ENCODE peak calls at places on chromosomes 2 and 18, in seven cellular contexts. D, P, Z, Q, H, R and X are unnamed samples.
A peak's percentile ranks its signal among the peaks of the same experiment; 100 is the strongest.

GRCh38 chr2:101036562-101036961 is 34.5 kb downstream of the RPL31 start:
- DNase-seq in D (no peak), P (peak; percentile 47), Z (no peak), Q (no peak), H (peak; percentile 39), R (no peak), X (no peak)

GRCh38 chr2:145503511-145503910 is 983.6 kb upstream of the ZEB2 start:
- DNase-seq in D (no peak), P (no peak), Z (no peak), Q (no peak), H (no peak), R (no peak), X (no peak)

GRCh38 chr18:75268206-75268605 is 57.6 kb downstream of the TSHZ1 start:
- DNase-seq in D (no peak), P (no peak), Z (no peak), Q (no peak), H (no peak), R (no peak), X (no peak)

GRCh38 chr2:32832821-32833220 is 113.9 kb upstream of the LTBP1 start:
- DNase-seq in D (peak; percentile 70), P (peak; percentile 55), Z (no peak), Q (no peak), H (no peak), R (peak; percentile 49), X (no peak)

GRCh38 chr2:201680743-201681142 is 17.7 kb downstream of the MPP4 start:
- DNase-seq in D (peak; percentile 56), P (peak; percentile 85), Z (no peak), Q (peak; percentile 55), H (peak; percentile 72), R (no peak), X (no peak)

GRCh38 chr2:49687873-49688272 is 533.6 kb upstream of the FSHR start:
- DNase-seq in D (no peak), P (peak; percentile 15), Z (no peak), Q (no peak), H (no peak), R (no peak), X (no peak)

GRCh38 chr2:86383844-86384243 is 46.4 kb upstream of the REEP1 start:
- DNase-seq in D (no peak), P (no peak), Z (no peak), Q (no peak), H (peak; percentile 78), R (peak; percentile 51), X (no peak)

GRCh38 chr2:27977623-27978312 is 87.2 kb downstream of the BABAM2 start:
- DNase-seq in D (no peak), P (no peak), Z (no peak), Q (no peak), H (peak; percentile 43), R (peak; percentile 67), X (no peak)

GRCh38 chr2:178723786-178724346 is 83.4 kb downstream of the TTN start:
- DNase-seq in D (peak; percentile 35), P (no peak), Z (no peak), Q (no peak), H (no peak), R (no peak), X (no peak)

GRCh38 chr2:29309090-29310054 is 194.2 kb downstream of the CLIP4 start:
- DNase-seq in D (peak; percentile 55), P (peak; percentile 88), Z (no peak), Q (no peak), H (peak; percentile 87), R (no peak), X (no peak)

GRCh38 chr18:12749136-12749535 is 46.3 kb downstream of the PSMG2 start:
- DNase-seq in D (no peak), P (no peak), Z (no peak), Q (no peak), H (peak; percentile 35), R (no peak), X (no peak)

GRCh38 chr2:189581354-189582139 is 961 bp upstream of the SLC40A1 start:
- DNase-seq in D (peak; percentile 93), P (peak; percentile 82), Z (no peak), Q (peak; percentile 50), H (peak; percentile 56), R (no peak), X (no peak)

GRCh38 chr2:190947711-190948251 is 66.2 kb downstream of the STAT1 start:
- DNase-seq in D (peak; percentile 60), P (peak; percentile 28), Z (no peak), Q (no peak), H (no peak), R (no peak), X (no peak)

GRCh38 chr2:188721784-188722183 is 252.4 kb upstream of the COL3A1 start:
- DNase-seq in D (no peak), P (no peak), Z (no peak), Q (no peak), H (no peak), R (no peak), X (no peak)

GRCh38 chr2:143581989-143582719 is 452.9 kb downstream of the ARHGAP15 start:
- DNase-seq in D (no peak), P (no peak), Z (no peak), Q (no peak), H (no peak), R (no peak), X (no peak)

GRCh38 chr2:37648316-37649011 is 23.0 kb downstream of the CDC42EP3 start:
- DNase-seq in D (no peak), P (no peak), Z (peak; percentile 52), Q (no peak), H (peak; percentile 80), R (no peak), X (no peak)
- TF ChIP-seq CTCF in D (no peak), P (no peak), Z (no peak), Q (no peak), H (no peak), R (no peak), X (no peak)

GRCh38 chr2:212402316-212402715 is 136.3 kb downstream of the ERBB4 start:
- DNase-seq in D (no peak), P (no peak), Z (no peak), Q (no peak), H (no peak), R (no peak), X (no peak)
- TF ChIP-seq CTCF in D (no peak), P (no peak), Z (no peak), Q (no peak), H (no peak), R (no peak), X (no peak)

GRCh38 chr2:52416340-52416739 is 1351.3 kb upstream of the CHAC2 start:
- DNase-seq in D (no peak), P (peak; percentile 49), Z (no peak), Q (no peak), H (no peak), R (no peak), X (no peak)
- TF ChIP-seq CTCF in D (peak; percentile 41), P (peak; percentile 60), Z (no peak), Q (no peak), H (peak; percentile 22), R (no peak), X (no peak)

GRCh38 chr2:31580321-31581117 is at the start of gene SRD5A2:
- DNase-seq in D (no peak), P (peak; percentile 74), Z (no peak), Q (no peak), H (no peak), R (no peak), X (no peak)
- TF ChIP-seq CTCF in D (no peak), P (no peak), Z (no peak), Q (no peak), H (no peak), R (no peak), X (no peak)

DNA sequence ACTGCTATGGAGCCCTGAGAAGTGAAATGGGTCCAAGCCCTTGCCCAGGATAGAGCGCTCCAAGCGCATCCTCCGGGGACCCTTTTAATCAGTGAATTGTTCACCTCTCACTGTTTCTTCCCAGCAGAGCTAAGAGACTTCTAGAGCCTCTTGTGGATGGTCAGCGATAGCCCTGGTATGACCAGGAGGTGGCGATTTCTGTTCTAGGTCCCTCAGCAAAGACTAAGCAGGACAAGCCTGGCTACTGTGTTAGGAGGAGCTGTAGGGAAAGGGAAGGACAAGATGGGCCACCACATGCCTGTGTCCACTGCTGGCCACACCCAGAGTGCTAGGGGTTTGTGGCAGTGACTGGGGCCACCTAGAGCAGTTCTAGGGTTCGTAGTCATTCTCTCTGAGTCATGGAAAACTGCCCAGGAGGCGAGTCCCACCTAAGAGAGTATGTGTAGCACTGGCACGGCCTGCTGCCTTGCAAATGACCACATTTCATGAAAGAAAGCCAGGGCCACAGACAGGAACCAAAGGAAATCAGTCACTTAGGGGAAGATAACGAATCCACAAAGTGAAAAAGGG is 179.4 kb downstream of the ALPK2 start:
- DNase-seq in D (no peak), P (no peak), Z (no peak), Q (no peak), H (no peak), R (no peak), X (no peak)
- TF ChIP-seq CTCF in D (no peak), P (no peak), Z (no peak), Q (no peak), H (no peak), R (no peak), X (no peak)

GRCh38 chr2:67338601-67339233 is 58.4 kb upstream of the ETAA1 start:
- DNase-seq in D (no peak), P (no peak), Z (no peak), Q (no peak), H (no peak), R (no peak), X (no peak)

GRCh38 chr2:67339234-67339885 is 57.8 kb upstream of the ETAA1 start:
- DNase-seq in D (no peak), P (peak; percentile 40), Z (no peak), Q (no peak), H (no peak), R (no peak), X (no peak)

GRCh38 chr2:67341012-67341318 is 56.2 kb upstream of the ETAA1 start:
- DNase-seq in D (no peak), P (no peak), Z (no peak), Q (no peak), H (no peak), R (no peak), X (no peak)

GRCh38 chr2:67340118-67341011 is 56.8 kb upstream of the ETAA1 start:
- DNase-seq in D (no peak), P (peak; percentile 72), Z (no peak), Q (no peak), H (no peak), R (no peak), X (no peak)

DNA sequence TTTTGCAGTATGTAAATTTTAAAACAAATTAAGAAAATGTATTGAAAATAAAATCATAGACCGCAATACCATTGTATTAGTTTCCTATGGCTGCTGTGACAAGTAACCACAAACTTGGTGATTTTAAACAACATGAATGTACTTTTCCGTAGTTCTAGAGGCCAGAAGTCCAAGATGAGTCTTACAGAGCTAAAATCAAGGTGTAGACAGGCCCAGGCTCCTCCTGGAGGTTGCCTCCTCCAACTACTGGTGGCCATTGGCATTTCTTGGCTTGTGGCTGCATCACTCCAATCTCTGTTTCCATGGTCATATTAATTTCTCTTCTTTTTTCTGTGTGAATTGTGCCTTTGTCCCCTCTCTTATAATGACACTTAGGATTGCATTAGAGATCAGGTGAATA is 59.2 kb upstream of the ETAA1 start:
- DNase-seq in D (no peak), P (peak; percentile 32), Z (no peak), Q (no peak), H (no peak), R (no peak), X (no peak)
- TF ChIP-seq CTCF in D (no peak), P (peak; percentile 24), Z (no peak), Q (no peak), H (no peak), R (no peak), X (no peak)